ENCODE peak calls at places on chromosomes 4 and X, in four cellular contexts. One of them, this sample, is unnamed.

GRCh38 chr4:73662709-73663546 is 42.7 kb upstream of the RASSF6 start:
- DNase-seq in GM23248: peak; percentile 80
- DNase-seq in MM.1S: peak; percentile 20
- DNase-seq in spleen: no peak
- DNase-seq in this sample: no peak

GRCh38 chrX:118973389-118974087 is 880 bp upstream of the LONRF3 start:
- DNase-seq in spleen: peak; percentile 76
- DNase-seq in GM23248: peak; percentile 32
- DNase-seq in MM.1S: no peak
- DNase-seq in this sample: peak; percentile 57

GRCh38 chr4:140003851-140004579 is 150.0 kb downstream of the MAML3 start:
- DNase-seq in spleen: no peak
- DNase-seq in MM.1S: no peak
- DNase-seq in GM23248: no peak
- DNase-seq in this sample: no peak

GRCh38 chr4:1855334-1856070 is 454 bp downstream of the LETM1 start:
- DNase-seq in GM23248: peak; percentile 46
- DNase-seq in MM.1S: peak; percentile 16
- DNase-seq in spleen: no peak
- DNase-seq in this sample: no peak

GRCh38 chr4:48974979-48975640 is 11.0 kb upstream of the CWH43 start:
- DNase-seq in GM23248: no peak
- DNase-seq in spleen: no peak
- DNase-seq in MM.1S: no peak
- DNase-seq in this sample: no peak

GRCh38 chrX:66638591-66639500 is at the start of gene EDA2R:
- DNase-seq in GM23248: peak; percentile 82
- DNase-seq in spleen: peak; percentile 70
- DNase-seq in MM.1S: peak; percentile 71
- DNase-seq in this sample: no peak

GRCh38 chrX:41862562-41863184 is 60.7 kb downstream of the CASK start:
- DNase-seq in spleen: no peak
- DNase-seq in GM23248: no peak
- DNase-seq in MM.1S: no peak
- DNase-seq in this sample: no peak

GRCh38 chr4:27414867-27415266 is 554.2 kb downstream of the STIM2 start:
- DNase-seq in spleen: no peak
- DNase-seq in MM.1S: no peak
- DNase-seq in GM23248: no peak
- DNase-seq in this sample: no peak

GRCh38 chr4:67082746-67083145 is 462.6 kb downstream of the CENPC start:
- DNase-seq in spleen: no peak
- DNase-seq in GM23248: no peak
- DNase-seq in MM.1S: no peak
- DNase-seq in this sample: no peak

GRCh38 chrX:136738049-136738729 is 42.5 kb downstream of the ARHGEF6 start:
- DNase-seq in spleen: no peak
- DNase-seq in MM.1S: no peak
- DNase-seq in GM23248: no peak
- DNase-seq in this sample: no peak

GRCh38 chr4:108709234-108709633 is 53.6 kb downstream of the ETNPPL start:
- DNase-seq in spleen: no peak
- DNase-seq in MM.1S: no peak
- DNase-seq in GM23248: no peak
- DNase-seq in this sample: no peak

GRCh38 chrX:120446503-120446902 is 22.6 kb downstream of the LAMP2 start:
- DNase-seq in spleen: no peak
- DNase-seq in GM23248: peak; percentile 59
- DNase-seq in MM.1S: no peak
- DNase-seq in this sample: no peak

GRCh38 chrX:1486749-1487361 is 34.1 kb upstream of the ASMTL start:
- DNase-seq in MM.1S: no peak
- DNase-seq in GM23248: no peak
- DNase-seq in spleen: peak; percentile 81
- DNase-seq in this sample: no peak

GRCh38 chrX:49155243-49155899 is 7.2 kb upstream of the MAGIX start:
- DNase-seq in spleen: no peak
- DNase-seq in MM.1S: peak; percentile 21
- DNase-seq in GM23248: peak; percentile 79
- DNase-seq in this sample: no peak

GRCh38 chrX:21972721-21973120 is 32.2 kb downstream of the SMS start:
- DNase-seq in MM.1S: no peak
- DNase-seq in spleen: no peak
- DNase-seq in GM23248: peak; percentile 79
- DNase-seq in this sample: no peak

GRCh38 chr4:85842540-85842939 is 367.6 kb downstream of the ARHGAP24 start:
- DNase-seq in MM.1S: no peak
- DNase-seq in GM23248: peak; percentile 76
- DNase-seq in spleen: no peak
- DNase-seq in this sample: no peak

GRCh38 chr4:18559492-18559891 is 537.9 kb upstream of the LCORL start:
- DNase-seq in MM.1S: no peak
- DNase-seq in spleen: no peak
- DNase-seq in GM23248: no peak
- DNase-seq in this sample: no peak

GRCh38 chr4:178240891-178241290 is 798.7 kb upstream of the AGA start:
- DNase-seq in spleen: no peak
- DNase-seq in MM.1S: no peak
- DNase-seq in GM23248: no peak
- DNase-seq in this sample: no peak

GRCh38 chr4:157287445-157287844 is 66.9 kb downstream of the GRIA2 start:
- DNase-seq in GM23248: no peak
- DNase-seq in spleen: no peak
- DNase-seq in MM.1S: peak; percentile 71
- DNase-seq in this sample: no peak

GRCh38 chr4:145804134-145804533 is 124.2 kb downstream of the C4orf51 start:
- DNase-seq in MM.1S: no peak
- DNase-seq in GM23248: peak; percentile 92
- DNase-seq in spleen: no peak
- DNase-seq in this sample: no peak

GRCh38 chr4:98447648-98448047 is 186.5 kb downstream of the RAP1GDS1 start:
- DNase-seq in MM.1S: no peak
- DNase-seq in spleen: no peak
- DNase-seq in GM23248: no peak
- DNase-seq in this sample: no peak

GRCh38 chr4:100198061-100198460 is 7.8 kb upstream of the DDIT4L start:
- DNase-seq in spleen: no peak
- DNase-seq in MM.1S: no peak
- DNase-seq in GM23248: no peak
- DNase-seq in this sample: no peak

GRCh38 chr4:13097971-13098370 is 386.2 kb downstream of the RAB28 start:
- DNase-seq in MM.1S: no peak
- DNase-seq in spleen: no peak
- DNase-seq in GM23248: no peak
- DNase-seq in this sample: no peak

GRCh38 chr4:1564535-1565375 is 119.4 kb downstream of the FAM53A start:
- DNase-seq in GM23248: no peak
- DNase-seq in spleen: peak; percentile 51
- DNase-seq in MM.1S: no peak
- DNase-seq in this sample: no peak

GRCh38 chrX:31658360-31658759 is 586.5 kb upstream of the FTHL17 start:
- DNase-seq in MM.1S: peak; percentile 37
- DNase-seq in GM23248: peak; percentile 52
- DNase-seq in spleen: no peak
- DNase-seq in this sample: no peak

GRCh38 chr4:70713453-70714026 is 8.2 kb upstream of the RUFY3 start:
- DNase-seq in spleen: no peak
- DNase-seq in GM23248: no peak
- DNase-seq in MM.1S: no peak
- DNase-seq in this sample: no peak

GRCh38 chr4:113469023-113469390 is 292.5 kb downstream of the CAMK2D start:
- DNase-seq in GM23248: peak; percentile 45
- DNase-seq in MM.1S: no peak
- DNase-seq in spleen: no peak
- DNase-seq in this sample: no peak

GRCh38 chr4:48546336-48546735 is 56.3 kb downstream of the ZAR1 start:
- DNase-seq in spleen: no peak
- DNase-seq in MM.1S: peak; percentile 37
- DNase-seq in GM23248: peak; percentile 67
- DNase-seq in this sample: no peak

GRCh38 chrX:105645667-105646354 is 176.5 kb upstream of the NRK start:
- DNase-seq in spleen: no peak
- DNase-seq in MM.1S: no peak
- DNase-seq in GM23248: no peak
- DNase-seq in this sample: no peak

GRCh38 chr4:86307432-86307831 is 52.4 kb downstream of the MAPK10 start:
- DNase-seq in GM23248: peak; percentile 62
- DNase-seq in spleen: no peak
- DNase-seq in MM.1S: no peak
- DNase-seq in this sample: no peak

GRCh38 chr4:4490041-4490440 is 51.8 kb downstream of the STX18 start:
- DNase-seq in GM23248: peak; percentile 56
- DNase-seq in spleen: no peak
- DNase-seq in MM.1S: peak; percentile 77
- DNase-seq in this sample: no peak

GRCh38 chr4:4491396-4491893 is 50.4 kb downstream of the STX18 start:
- DNase-seq in spleen: no peak
- DNase-seq in MM.1S: no peak
- DNase-seq in GM23248: no peak
- DNase-seq in this sample: no peak

GRCh38 chr4:4488405-4489404 is 53.1 kb downstream of the STX18 start:
- DNase-seq in spleen: no peak
- DNase-seq in MM.1S: peak; percentile 83
- DNase-seq in GM23248: peak; percentile 84
- DNase-seq in this sample: no peak

GRCh38 chr4:4492161-4492847 is 49.5 kb downstream of the STX18 start:
- DNase-seq in GM23248: peak; percentile 79
- DNase-seq in MM.1S: peak; percentile 54
- DNase-seq in spleen: no peak
- DNase-seq in this sample: no peak

DNA sequence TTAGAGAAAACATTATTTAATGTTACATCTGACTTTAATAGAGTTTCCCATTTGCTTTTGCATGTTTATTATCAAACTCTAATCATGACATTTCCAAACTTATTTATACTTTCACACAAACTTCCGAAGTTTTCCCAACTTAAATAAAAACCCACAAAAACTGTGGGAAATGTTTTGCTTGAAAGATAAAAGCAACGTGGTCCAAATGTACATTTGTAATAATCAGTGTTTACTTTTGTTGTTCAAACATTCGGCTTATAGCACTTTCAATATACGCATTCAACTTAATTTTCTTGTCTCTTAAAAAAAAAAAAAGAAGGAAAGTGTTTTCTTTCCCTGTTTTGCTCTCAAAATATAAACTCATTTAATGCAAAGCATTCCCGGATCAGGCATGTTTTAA is 51.0 kb downstream of the STX18 start:
- DNase-seq in spleen: no peak
- DNase-seq in MM.1S: no peak
- DNase-seq in GM23248: no peak
- DNase-seq in this sample: no peak
- H3K4me1 ChIP-seq in spleen: peaks cover 21% of the 10 kb centered on the region
- H3K4me1 ChIP-seq in MM.1S: peaks cover 22% of the 10 kb centered on the region
- H3K4me1 ChIP-seq in GM23248: peaks cover 34% of the 10 kb centered on the region
- H3K4me1 ChIP-seq in this sample: no peaks in the 10 kb centered on the region

GRCh38 chr4:30946288-30946687 is 226.1 kb downstream of the PCDH7 start:
- DNase-seq in spleen: no peak
- DNase-seq in MM.1S: no peak
- DNase-seq in GM23248: no peak
- DNase-seq in this sample: no peak

GRCh38 chr4:30952526-30953219 is 232.5 kb downstream of the PCDH7 start:
- DNase-seq in spleen: no peak
- DNase-seq in MM.1S: no peak
- DNase-seq in GM23248: no peak
- DNase-seq in this sample: no peak

GRCh38 chr4:30945586-30945985 is 225.4 kb downstream of the PCDH7 start:
- DNase-seq in MM.1S: no peak
- DNase-seq in GM23248: no peak
- DNase-seq in spleen: no peak
- DNase-seq in this sample: no peak

GRCh38 chr4:30950737-30951136 is 230.6 kb downstream of the PCDH7 start:
- DNase-seq in MM.1S: no peak
- DNase-seq in GM23248: no peak
- DNase-seq in spleen: no peak
- DNase-seq in this sample: no peak

DNA sequence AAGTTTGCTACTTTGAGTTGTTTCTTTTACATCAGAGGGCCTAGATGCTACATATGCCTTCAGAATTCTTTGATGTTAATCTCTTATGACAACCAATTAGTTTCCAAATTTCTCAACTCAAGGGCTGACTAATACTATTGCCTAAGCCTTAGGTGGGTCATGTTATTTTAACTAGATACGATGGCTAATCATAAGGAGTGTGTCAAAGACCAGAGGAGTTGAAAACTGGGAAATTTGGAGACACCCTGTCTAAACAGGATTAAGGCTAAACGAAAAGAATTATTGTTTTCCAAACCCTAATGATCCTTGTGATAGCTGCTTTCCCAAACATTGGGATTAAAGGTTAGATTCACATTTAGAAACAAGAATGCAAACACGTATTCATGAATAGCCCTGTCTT is 228.5 kb downstream of the PCDH7 start:
- DNase-seq in GM23248: no peak
- DNase-seq in MM.1S: no peak
- DNase-seq in spleen: no peak
- DNase-seq in this sample: no peak
- H3K4me1 ChIP-seq in GM23248: no peaks in the 10 kb centered on the region
- H3K4me1 ChIP-seq in MM.1S: no peaks in the 10 kb centered on the region
- H3K4me1 ChIP-seq in spleen: no peaks in the 10 kb centered on the region
- H3K4me1 ChIP-seq in this sample: no peaks in the 10 kb centered on the region

GRCh38 chrX:7062276-7062675 is 85.2 kb upstream of the STS start:
- DNase-seq in GM23248: no peak
- DNase-seq in spleen: no peak
- DNase-seq in MM.1S: no peak
- DNase-seq in this sample: no peak
- H3K4me1 ChIP-seq in GM23248: no peaks in the 10 kb centered on the region
- H3K4me1 ChIP-seq in spleen: peaks cover 6% of the 10 kb centered on the region
- H3K4me1 ChIP-seq in MM.1S: peaks cover 24% of the 10 kb centered on the region
- H3K4me1 ChIP-seq in this sample: peaks cover 5% of the 10 kb centered on the region

DNA sequence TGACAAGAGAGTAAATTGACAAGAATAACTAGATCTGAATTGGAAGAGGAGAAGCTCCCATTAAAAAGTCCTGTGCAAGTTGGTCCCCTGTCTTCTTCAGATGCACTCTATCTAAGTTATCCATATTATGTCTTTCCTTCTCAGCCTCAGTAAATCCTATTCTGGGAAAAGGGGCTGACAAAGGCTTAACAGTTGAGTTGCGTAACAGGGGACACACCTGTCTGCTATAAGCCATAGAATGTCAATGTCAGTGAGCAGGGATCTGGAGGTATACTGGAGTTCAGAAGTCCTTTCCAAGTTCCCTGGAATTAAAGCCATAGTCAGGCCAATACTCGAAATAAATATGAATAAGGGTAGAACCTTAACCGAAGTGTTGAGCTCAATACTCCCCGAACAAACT is 26.3 kb upstream of the TNIP3 start:
- DNase-seq in GM23248: no peak
- DNase-seq in MM.1S: no peak
- DNase-seq in spleen: no peak
- DNase-seq in this sample: no peak
- H3K4me1 ChIP-seq in GM23248: peaks cover 5% of the 10 kb centered on the region
- H3K4me1 ChIP-seq in MM.1S: peaks cover 30% of the 10 kb centered on the region
- H3K4me1 ChIP-seq in spleen: peaks cover 18% of the 10 kb centered on the region
- H3K4me1 ChIP-seq in this sample: no peaks in the 10 kb centered on the region

This sample was measured in esophagus muscularis mucosa.